ENCODE peak calls at places on chromosomes 1 and 21, in five cellular contexts. One of them, this sample, is unnamed.

GRCh38 chr1:61318319-61319125 is 236.2 kb downstream of the NFIA start:
- DNase-seq in H1: no peak
- DNase-seq in HCT116: no peak
- DNase-seq in GM12878: peak
- DNase-seq in HepG2: no peak
- DNase-seq in this sample: peak

GRCh38 chr1:214404571-214405213 is 123.7 kb downstream of the SMYD2 start:
- DNase-seq in H1: no peak
- DNase-seq in HCT116: peak
- DNase-seq in GM12878: no peak
- DNase-seq in HepG2: peak
- DNase-seq in this sample: no peak

GRCh38 chr1:166174108-166174507 is 7.3 kb upstream of the FAM78B start:
- DNase-seq in H1: no peak
- DNase-seq in HCT116: no peak
- DNase-seq in GM12878: no peak
- DNase-seq in HepG2: no peak
- DNase-seq in this sample: no peak

GRCh38 chr1:19208710-19209438 is 1.2 kb downstream of the UBR4 start:
- DNase-seq in H1: no peak
- DNase-seq in HCT116: no peak
- DNase-seq in GM12878: no peak
- DNase-seq in HepG2: no peak
- DNase-seq in this sample: no peak

GRCh38 chr1:226475112-226475511 is 67.2 kb upstream of the PARP1 start:
- DNase-seq in H1: no peak
- DNase-seq in HCT116: no peak
- DNase-seq in GM12878: no peak
- DNase-seq in HepG2: no peak
- DNase-seq in this sample: no peak

GRCh38 chr1:25695991-25696330 is 79.4 kb downstream of the MAN1C1 start:
- DNase-seq in H1: no peak
- DNase-seq in HCT116: no peak
- DNase-seq in GM12878: no peak
- DNase-seq in HepG2: no peak
- DNase-seq in this sample: no peak

GRCh38 chr1:35451125-35451528 is 106.1 kb downstream of the KIAA0319L start:
- DNase-seq in H1: peak
- DNase-seq in HCT116: peak
- DNase-seq in GM12878: no peak
- DNase-seq in HepG2: peak
- DNase-seq in this sample: peak

GRCh38 chr1:226779536-226779935 is 40.5 kb upstream of the ITPKB start:
- DNase-seq in H1: no peak
- DNase-seq in HCT116: no peak
- DNase-seq in GM12878: no peak
- DNase-seq in HepG2: no peak
- DNase-seq in this sample: no peak

GRCh38 chr1:108801101-108801500 is 54.6 kb downstream of the STXBP3 start:
- DNase-seq in H1: no peak
- DNase-seq in HCT116: no peak
- DNase-seq in GM12878: no peak
- DNase-seq in HepG2: no peak
- DNase-seq in this sample: no peak

GRCh38 chr1:61459345-61459744 is 265.6 kb downstream of the TM2D1 start:
- DNase-seq in H1: no peak
- DNase-seq in HCT116: no peak
- DNase-seq in GM12878: no peak
- DNase-seq in HepG2: no peak
- DNase-seq in this sample: no peak

GRCh38 chr1:93576346-93576745 is 105.3 kb downstream of the BCAR3 start:
- DNase-seq in H1: no peak
- DNase-seq in HCT116: no peak
- DNase-seq in GM12878: no peak
- DNase-seq in HepG2: no peak
- DNase-seq in this sample: no peak

GRCh38 chr1:172002725-172003345 is 161.5 kb downstream of the DNM3 start:
- DNase-seq in H1: no peak
- DNase-seq in HCT116: peak
- DNase-seq in GM12878: peak
- DNase-seq in HepG2: peak
- DNase-seq in this sample: peak

GRCh38 chr1:203422656-203423055 is 53.0 kb upstream of the PRELP start:
- DNase-seq in H1: no peak
- DNase-seq in HCT116: no peak
- DNase-seq in GM12878: no peak
- DNase-seq in HepG2: no peak
- DNase-seq in this sample: no peak

GRCh38 chr1:224348137-224348536 is 8.5 kb upstream of the CNIH4 start:
- DNase-seq in H1: no peak
- DNase-seq in HCT116: no peak
- DNase-seq in GM12878: no peak
- DNase-seq in HepG2: no peak
- DNase-seq in this sample: no peak

GRCh38 chr1:21907079-21907418 is 30.1 kb downstream of the HSPG2 start:
- DNase-seq in H1: no peak
- DNase-seq in HCT116: no peak
- DNase-seq in GM12878: no peak
- DNase-seq in HepG2: no peak
- DNase-seq in this sample: no peak

GRCh38 chr1:205319081-205320018 is 2.2 kb downstream of the NUAK2 start:
- DNase-seq in H1: no peak
- DNase-seq in HCT116: no peak
- DNase-seq in GM12878: no peak
- DNase-seq in HepG2: peak
- DNase-seq in this sample: no peak

GRCh38 chr1:36664564-36665287 is 182.0 kb upstream of the CSF3R start:
- DNase-seq in H1: no peak
- DNase-seq in HCT116: no peak
- DNase-seq in GM12878: no peak
- DNase-seq in HepG2: no peak
- DNase-seq in this sample: no peak

GRCh38 chr1:77832889-77833288 is 53.4 kb downstream of the MIGA1 start:
- DNase-seq in H1: no peak
- DNase-seq in HCT116: no peak
- DNase-seq in GM12878: no peak
- DNase-seq in HepG2: no peak
- DNase-seq in this sample: no peak

GRCh38 chr21:45792682-45793383 is 149.3 kb downstream of the PCBP3 start:
- DNase-seq in H1: no peak
- DNase-seq in HCT116: no peak
- DNase-seq in GM12878: no peak
- DNase-seq in HepG2: no peak
- DNase-seq in this sample: no peak
- TF ChIP-seq SRF in H1: no peak
- TF ChIP-seq SRF in HCT116: no peak
- TF ChIP-seq SRF in GM12878: no peak
- TF ChIP-seq SRF in HepG2: no peak
- TF ChIP-seq SRF in this sample: no peak

GRCh38 chr1:180272395-180272794 is 42.3 kb downstream of the LHX4 start:
- DNase-seq in H1: no peak
- DNase-seq in HCT116: no peak
- DNase-seq in GM12878: no peak
- DNase-seq in HepG2: no peak
- DNase-seq in this sample: no peak

GRCh38 chr1:180273066-180273465 is 43.0 kb downstream of the LHX4 start:
- DNase-seq in H1: no peak
- DNase-seq in HCT116: no peak
- DNase-seq in GM12878: no peak
- DNase-seq in HepG2: no peak
- DNase-seq in this sample: no peak

GRCh38 chr1:180271640-180272255 is 41.7 kb downstream of the LHX4 start:
- DNase-seq in H1: no peak
- DNase-seq in HCT116: no peak
- DNase-seq in GM12878: no peak
- DNase-seq in HepG2: no peak
- DNase-seq in this sample: no peak

GRCh38 chr1:180275726-180276125 is 45.7 kb downstream of the LHX4 start:
- DNase-seq in H1: no peak
- DNase-seq in HCT116: no peak
- DNase-seq in GM12878: no peak
- DNase-seq in HepG2: no peak
- DNase-seq in this sample: no peak

GRCh38 chr1:180274221-180274620 is 44.2 kb downstream of the LHX4 start:
- DNase-seq in H1: no peak
- DNase-seq in HCT116: no peak
- DNase-seq in GM12878: no peak
- DNase-seq in HepG2: no peak
- DNase-seq in this sample: no peak
- TF ChIP-seq SRF in H1: no peak
- TF ChIP-seq SRF in HCT116: no peak
- TF ChIP-seq SRF in GM12878: no peak
- TF ChIP-seq SRF in HepG2: no peak
- TF ChIP-seq SRF in this sample: no peak

DNA sequence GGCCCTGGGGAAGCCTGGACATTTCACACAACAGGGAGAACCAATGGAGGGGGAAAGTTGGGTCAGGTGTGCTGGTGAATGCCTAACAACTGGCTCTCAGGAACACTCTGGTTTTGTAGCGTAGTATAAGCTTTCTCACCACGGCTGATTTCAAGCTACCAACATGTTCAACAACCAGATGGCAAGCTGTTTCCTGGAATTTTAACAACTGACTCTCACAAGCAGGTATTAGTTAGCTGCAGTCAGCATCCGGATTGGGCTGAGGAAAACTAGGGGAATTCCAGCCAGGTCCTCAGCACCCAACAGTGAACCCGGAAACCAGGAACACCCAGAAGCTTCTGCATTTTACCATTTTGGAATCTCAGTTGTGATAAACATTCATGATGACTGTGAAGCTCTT is 162.3 kb upstream of the CAMK1G start:
- DNase-seq in H1: no peak
- DNase-seq in HCT116: no peak
- DNase-seq in GM12878: no peak
- DNase-seq in HepG2: no peak
- DNase-seq in this sample: no peak
- TF ChIP-seq SRF in H1: no peak
- TF ChIP-seq SRF in HCT116: no peak
- TF ChIP-seq SRF in GM12878: no peak
- TF ChIP-seq SRF in HepG2: no peak
- TF ChIP-seq SRF in this sample: no peak

GRCh38 chr21:44510508-44511218 is 29.3 kb downstream of the KRTAP10-1 start:
- DNase-seq in H1: peak
- DNase-seq in HCT116: peak
- DNase-seq in GM12878: no peak
- DNase-seq in HepG2: peak
- DNase-seq in this sample: peak

GRCh38 chr21:44510109-44510507 is 29.9 kb downstream of the KRTAP10-1 start:
- DNase-seq in H1: no peak
- DNase-seq in HCT116: no peak
- DNase-seq in GM12878: no peak
- DNase-seq in HepG2: no peak
- DNase-seq in this sample: no peak

GRCh38 chr21:44508711-44509445 is 31.1 kb downstream of the KRTAP10-1 start:
- DNase-seq in H1: no peak
- DNase-seq in HCT116: no peak
- DNase-seq in GM12878: no peak
- DNase-seq in HepG2: no peak
- DNase-seq in this sample: no peak

GRCh38 chr21:44508426-44508710 is 31.6 kb downstream of the KRTAP10-1 start:
- DNase-seq in H1: no peak
- DNase-seq in HCT116: no peak
- DNase-seq in GM12878: no peak
- DNase-seq in HepG2: no peak
- DNase-seq in this sample: no peak

DNA sequence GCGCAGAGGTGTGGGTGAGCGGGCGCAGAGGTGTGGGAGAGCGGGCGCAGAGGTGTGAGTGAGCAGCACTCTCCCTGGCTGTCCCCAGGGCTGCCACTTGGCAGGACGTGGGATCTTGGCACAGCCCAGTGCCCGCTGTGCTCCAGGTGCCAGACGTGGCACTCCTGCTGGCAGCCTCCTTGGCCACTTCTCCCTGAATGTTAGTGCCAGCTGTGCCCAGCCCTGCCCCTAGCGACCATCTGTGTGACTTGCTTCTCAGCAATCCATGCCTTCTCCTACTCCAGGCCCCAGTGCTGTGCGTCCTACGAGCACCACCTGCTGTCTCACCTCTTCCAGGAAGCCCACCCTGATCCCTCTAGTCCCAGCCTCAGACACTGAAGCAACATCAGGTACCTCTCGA is 30.5 kb downstream of the KRTAP10-1 start:
- DNase-seq in H1: no peak
- DNase-seq in HCT116: peak
- DNase-seq in GM12878: no peak
- DNase-seq in HepG2: no peak
- DNase-seq in this sample: no peak
- TF ChIP-seq SRF in H1: no peak
- TF ChIP-seq SRF in HCT116: no peak
- TF ChIP-seq SRF in GM12878: no peak
- TF ChIP-seq SRF in HepG2: no peak
- TF ChIP-seq SRF in this sample: no peak

This sample was measured in K562.